ENCODE peak calls at places on chromosomes 5 and 9, in four cellular contexts. Z is substantia nigra; A is gastrocnemius medialis; D is CD8-positive, alpha-beta T cell. J is an unnamed sample.

GRCh38 chr9:83141887-83142286 is 78.9 kb upstream of the RASEF start:
- DNase-seq in Z (no peak), A (no peak), D (no peak), J (no peak)

GRCh38 chr5:58849995-58850667 is 267.3 kb downstream of the RAB3C start:
- DNase-seq in Z (no peak), A (no peak), D (no peak), J (no peak)

GRCh38 chr5:77204967-77205366 is 5.5 kb upstream of the PDE8B start:
- DNase-seq in Z (no peak), A (no peak), D (no peak), J (no peak)

GRCh38 chr5:8650197-8650596 is 781.2 kb downstream of the MTRR start:
- DNase-seq in Z (no peak), A (no peak), D (no peak), J (no peak)

GRCh38 chr5:166637295-166637694 is 1654.2 kb upstream of the WWC1 start:
- DNase-seq in Z (no peak), A (no peak), D (no peak), J (no peak)

GRCh38 chr5:129771058-129771838 is 23.4 kb downstream of the MINAR2 start:
- DNase-seq in Z (peak), A (no peak), D (no peak), J (peak)

GRCh38 chr5:143140492-143141231 is 262.8 kb downstream of the NR3C1 start:
- DNase-seq in Z (no peak), A (peak), D (no peak), J (no peak)

GRCh38 chr5:10662661-10663245 is 98.3 kb downstream of the DAP start:
- DNase-seq in Z (no peak), A (no peak), D (no peak), J (no peak)

GRCh38 chr5:177194278-177194677 is 60.7 kb downstream of the NSD1 start:
- DNase-seq in Z (no peak), A (no peak), D (no peak), J (no peak)

GRCh38 chr9:96256800-96257199 is 45.2 kb downstream of the HSD17B3 start:
- DNase-seq in Z (no peak), A (no peak), D (no peak), J (no peak)

GRCh38 chr5:108432024-108432423 is 50.1 kb upstream of the FBXL17 start:
- DNase-seq in Z (no peak), A (no peak), D (no peak), J (no peak)

GRCh38 chr5:144183254-144183889 is 12.7 kb downstream of the KCTD16 start:
- DNase-seq in Z (no peak), A (no peak), D (no peak), J (no peak)

GRCh38 chr5:73655521-73656160 is 29.6 kb downstream of the ARHGEF28 start:
- DNase-seq in Z (no peak), A (no peak), D (no peak), J (peak)

GRCh38 chr5:2024986-2025721 is 142.4 kb upstream of the IRX4 start:
- DNase-seq in Z (no peak), A (no peak), D (no peak), J (no peak)

GRCh38 chr5:104512063-104512798 is 949.6 kb upstream of the NUDT12 start:
- DNase-seq in Z (no peak), A (no peak), D (no peak), J (no peak)

GRCh38 chr9:14277202-14277601 is 36.7 kb downstream of the NFIB start:
- DNase-seq in Z (no peak), A (no peak), D (no peak), J (no peak)

GRCh38 chr5:170393235-170393634 is 4.1 kb upstream of the KCNMB1 start:
- DNase-seq in Z (peak), A (no peak), D (no peak), J (no peak)

GRCh38 chr5:949815-950560 is 57.3 kb downstream of the TRIP13 start:
- DNase-seq in Z (no peak), A (no peak), D (no peak), J (no peak)

GRCh38 chr9:127004946-127005769 is 90.6 kb downstream of the RALGPS1 start:
- DNase-seq in Z (no peak), A (no peak), D (peak), J (no peak)

GRCh38 chr9:2718001-2718697 is 839 bp downstream of the KCNV2 start:
- DNase-seq in Z (no peak), A (no peak), D (no peak), J (no peak)

GRCh38 chr5:140298183-140298601 is 4.7 kb downstream of the PFDN1 start:
- DNase-seq in Z (no peak), A (no peak), D (no peak), J (no peak)

GRCh38 chr5:125005287-125005686 is 258.8 kb upstream of the ZNF608 start:
- DNase-seq in Z (no peak), A (no peak), D (no peak), J (no peak)

GRCh38 chr9:130624154-130624553 is 40.2 kb upstream of the PRDM12 start:
- DNase-seq in Z (no peak), A (no peak), D (no peak), J (no peak)

GRCh38 chr9:135252980-135253304 is 165.5 kb downstream of the OLFM1 start:
- DNase-seq in Z (no peak), A (no peak), D (no peak), J (no peak)

GRCh38 chr9:26054600-26055516 is 376.6 kb upstream of the TUSC1 start:
- DNase-seq in Z (no peak), A (no peak), D (no peak), J (no peak)

GRCh38 chr9:33458444-33458843 is 11.1 kb upstream of the AQP3 start:
- DNase-seq in Z (no peak), A (no peak), D (no peak), J (no peak)

GRCh38 chr9:91391426-91392217 is 29.9 kb upstream of the AUH start:
- DNase-seq in Z (no peak), A (no peak), D (no peak), J (no peak)

GRCh38 chr5:14852779-14853178 is 18.8 kb downstream of the ANKH start:
- DNase-seq in Z (no peak), A (no peak), D (no peak), J (no peak)

GRCh38 chr9:138120072-138120471 is 242.5 kb downstream of the CACNA1B start:
- DNase-seq in Z (no peak), A (no peak), D (no peak), J (no peak)

GRCh38 chr5:168114444-168115017 is 176.9 kb upstream of the WWC1 start:
- DNase-seq in Z (peak), A (no peak), D (no peak), J (peak)

GRCh38 chr9:11992866-11993265 is 700.3 kb upstream of the TYRP1 start:
- DNase-seq in Z (no peak), A (no peak), D (no peak), J (no peak)

GRCh38 chr9:134536101-134536900 is 105.3 kb upstream of the COL5A1 start:
- DNase-seq in Z (no peak), A (no peak), D (no peak), J (no peak)

GRCh38 chr5:96720408-96720807 is 58.2 kb downstream of the CAST start:
- DNase-seq in Z (no peak), A (no peak), D (no peak), J (no peak)
- H3K27ac ChIP-seq in Z (no peak), A (peak), D (no peak), J (no peak)

DNA sequence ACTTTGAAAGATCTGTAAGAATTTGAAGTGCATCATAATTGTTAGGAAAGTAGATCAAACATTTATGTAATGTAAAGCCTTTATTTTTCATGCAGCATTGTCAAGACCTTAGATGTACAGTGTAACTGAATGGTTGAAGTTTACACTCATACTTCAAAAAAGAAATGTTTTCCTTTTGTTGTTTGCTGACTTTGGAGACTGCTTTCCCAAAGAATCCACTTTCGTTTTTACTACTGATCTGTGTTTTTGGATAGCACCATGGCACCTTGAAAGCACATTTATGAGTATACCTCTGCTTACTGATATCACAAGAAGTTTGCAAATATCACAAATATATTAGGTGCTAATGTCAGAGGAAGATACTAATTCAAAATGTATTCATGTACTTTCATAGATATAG is 50.0 kb downstream of the PIP5K1B start:
- DNase-seq in Z (no peak), A (no peak), D (no peak), J (no peak)
- H3K27ac ChIP-seq in Z (no peak), A (no peak), D (no peak), J (no peak)

GRCh38 chr9:98886691-98887229 is 56.9 kb upstream of the COL15A1 start:
- DNase-seq in Z (no peak), A (no peak), D (no peak), J (no peak)
- H3K27ac ChIP-seq in Z (no peak), A (peak), D (no peak), J (peak)

DNA sequence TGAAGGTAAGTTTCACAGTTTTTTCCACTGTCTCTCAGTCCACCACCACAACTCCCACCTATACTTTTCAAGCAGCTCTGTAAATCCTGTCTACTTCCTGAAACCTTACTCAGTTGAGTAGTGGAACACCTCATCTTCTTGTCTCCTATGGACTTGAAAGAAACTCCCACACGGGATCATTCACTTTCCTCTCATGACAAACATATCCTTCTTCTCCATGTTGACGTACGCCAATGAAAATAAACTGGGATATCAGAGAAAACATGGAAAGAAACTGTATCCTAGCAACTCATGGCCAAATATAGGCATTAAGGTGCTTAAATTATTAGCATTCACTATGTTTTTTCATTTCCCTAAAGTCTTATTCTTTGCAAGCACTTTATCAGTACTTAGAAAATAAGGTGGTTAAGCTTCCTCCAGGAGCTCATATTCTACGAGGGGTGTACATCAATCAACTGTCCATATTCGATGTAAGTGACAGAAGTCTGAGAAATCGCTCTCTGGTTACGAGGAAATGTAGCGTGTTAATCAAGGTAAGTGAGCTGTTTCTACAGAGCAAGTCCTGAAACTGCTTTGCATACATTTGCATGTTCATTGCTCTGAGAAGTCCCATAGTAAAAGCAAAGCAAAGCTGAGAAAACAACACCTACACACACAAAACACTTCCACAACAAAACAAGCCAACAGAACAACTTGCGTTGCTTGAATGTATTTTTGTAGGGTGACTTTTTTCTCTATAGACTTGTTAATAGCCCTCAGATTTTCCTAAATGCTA is 893.8 kb upstream of the DMAC1 start:
- DNase-seq in Z (no peak), A (no peak), D (no peak), J (no peak)
- H3K27ac ChIP-seq in Z (no peak), A (no peak), D (no peak), J (no peak)

DNA sequence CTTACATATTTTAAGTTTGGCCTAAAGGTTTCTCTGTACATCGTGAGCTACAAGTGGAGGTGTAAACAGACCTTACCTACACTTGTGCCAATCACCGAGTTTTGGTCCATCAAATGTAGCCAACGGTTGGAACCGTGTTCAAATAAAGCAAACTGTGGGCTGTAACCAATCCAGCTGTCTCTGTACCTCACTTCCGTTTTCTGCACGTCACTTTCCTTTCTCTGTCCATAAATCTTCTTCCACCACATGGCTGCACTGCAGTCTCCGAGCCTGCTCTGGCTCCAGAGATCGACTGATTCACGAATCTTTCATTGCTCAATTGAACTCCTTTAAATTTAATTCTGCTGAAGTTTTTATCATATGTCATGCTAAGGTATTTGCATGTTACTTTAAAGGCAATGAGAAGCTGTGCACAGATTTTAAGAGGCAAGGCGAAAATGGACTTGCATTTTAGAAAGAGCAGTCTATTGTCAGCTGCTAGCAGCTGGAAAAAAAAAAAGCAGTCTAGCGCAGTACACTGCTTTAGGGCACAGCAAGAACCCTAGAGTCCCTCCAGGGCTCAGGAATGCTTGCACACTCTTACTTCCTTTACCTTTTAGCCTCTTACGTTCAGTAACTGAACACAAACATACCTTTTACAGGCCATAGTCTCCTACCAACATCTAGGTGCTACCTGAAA is 13.2 kb downstream of the TTC39B start:
- DNase-seq in Z (no peak), A (no peak), D (no peak), J (no peak)
- H3K27ac ChIP-seq in Z (no peak), A (no peak), D (peak), J (peak)